ENCODE peak calls at places on chromosome 13, in nine cellular contexts. V is effector memory CD4-positive, alpha-beta T cell; K is left ventricle myocardium inferior; O is right cardiac atrium; E is heart right ventricle; H is osteoblast; N is right atrium auricular region; Y is adipocyte; S is PC-3. R is an unnamed sample.

GRCh38 chr13:91238036-91238435 is 109.5 kb upstream of the MIR17HG start:
- DNase-seq in H (peak; percentile 41), N (no peak), O (no peak), V (no peak), E (no peak), S (no peak), K (no peak), Y (no peak), R (no peak)

GRCh38 chr13:20148501-20149183 is 12.2 kb downstream of the GJA3 start:
- DNase-seq in S (no peak), N (no peak), K (no peak), Y (no peak), O (no peak), H (no peak), V (no peak), E (no peak), R (no peak)

GRCh38 chr13:39855236-39855635 is 199.8 kb downstream of the COG6 start:
- DNase-seq in S (no peak), E (no peak), V (no peak), K (no peak), O (no peak), Y (no peak), N (no peak), H (no peak), R (peak; percentile 31)

GRCh38 chr13:43087960-43088580 is 64.7 kb downstream of the DNAJC15 start:
- DNase-seq in E (no peak), V (no peak), N (no peak), K (no peak), Y (no peak), O (no peak), S (peak; percentile 31), H (peak; percentile 67), R (no peak)

GRCh38 chr13:114115191-114115671 is 17.2 kb downstream of the RASA3 start:
- DNase-seq in H (peak; percentile 98), Y (no peak), V (no peak), N (peak; percentile 67), K (no peak), S (peak; percentile 80), O (peak; percentile 79), E (peak; percentile 17), R (peak; percentile 23)

GRCh38 chr13:80798576-80799133 is 457.7 kb upstream of the SPRY2 start:
- DNase-seq in O (no peak), H (no peak), E (no peak), N (no peak), S (no peak), V (no peak), Y (no peak), K (no peak), R (no peak)

GRCh38 chr13:34926513-34926912 is 15.6 kb upstream of the NBEA start:
- DNase-seq in N (no peak), V (no peak), E (no peak), H (no peak), Y (peak; percentile 68), O (no peak), K (no peak), S (peak; percentile 62), R (no peak)

GRCh38 chr13:113110048-113110851 is 4.7 kb downstream of the F7 start:
- DNase-seq in V (no peak), O (peak; percentile 64), N (no peak), E (no peak), K (no peak), Y (peak; percentile 31), S (no peak), H (peak; percentile 89), R (peak; percentile 13)

GRCh38 chr13:101398191-101398590 is 18.1 kb downstream of the NALCN start:
- DNase-seq in V (no peak), K (no peak), E (no peak), S (peak; percentile 29), H (peak; percentile 62), O (no peak), Y (peak; percentile 38), N (no peak), R (no peak)

GRCh38 chr13:113883314-113883811 is 19.5 kb upstream of the GAS6 start:
- DNase-seq in H (peak; percentile 57), Y (no peak), V (no peak), O (no peak), E (no peak), K (no peak), N (peak; percentile 56), S (no peak), R (no peak)

GRCh38 chr13:106567421-106568224 is at the start of gene ARGLU1:
- DNase-seq in E (peak; percentile 94), K (peak; percentile 94), Y (peak; percentile 98), N (peak; percentile 92), H (peak; percentile 96), O (peak; percentile 97), S (peak; percentile 89), V (peak; percentile 92), R (peak; percentile 95)

GRCh38 chr13:28819748-28820098 is 416 bp upstream of the MTUS2 start:
- DNase-seq in K (peak; percentile 69), O (peak; percentile 82), E (peak; percentile 44), V (no peak), H (peak; percentile 96), N (no peak), S (peak; percentile 23), Y (peak; percentile 82), R (peak; percentile 82)

GRCh38 chr13:96089749-96090239 is at the start of gene HS6ST3:
- DNase-seq in K (peak; percentile 28), V (no peak), E (peak; percentile 11), N (no peak), O (peak; percentile 70), Y (no peak), S (peak; percentile 16), H (peak; percentile 83), R (peak; percentile 74)

GRCh38 chr13:76245216-76245615 is 609.1 kb downstream of the LMO7 start:
- DNase-seq in Y (no peak), S (no peak), V (no peak), K (no peak), H (no peak), N (no peak), E (no peak), O (no peak), R (no peak)

GRCh38 chr13:112417079-112417478 is 40.9 kb downstream of the SPACA7 start:
- DNase-seq in N (no peak), E (no peak), H (no peak), V (no peak), K (no peak), Y (no peak), S (no peak), O (no peak), R (no peak)

GRCh38 chr13:112263152-112263551 is 113.0 kb upstream of the SPACA7 start:
- DNase-seq in E (no peak), V (no peak), N (no peak), S (no peak), H (no peak), Y (no peak), K (no peak), O (no peak), R (no peak)

GRCh38 chr13:102693781-102694180 is 1.1 kb downstream of the METTL21C start:
- DNase-seq in E (no peak), Y (no peak), S (peak; percentile 21), V (no peak), K (no peak), N (no peak), O (no peak), H (peak; percentile 0), R (no peak)

GRCh38 chr13:73235385-73235784 is 176.6 kb downstream of the KLF5 start:
- DNase-seq in O (no peak), K (no peak), V (no peak), N (no peak), E (no peak), H (no peak), S (no peak), Y (peak; percentile 31), R (no peak)

GRCh38 chr13:101698400-101698799 is 245.9 kb downstream of the ITGBL1 start:
- DNase-seq in Y (peak; percentile 41), N (no peak), V (no peak), H (no peak), K (no peak), O (no peak), E (no peak), S (no peak), R (no peak)

GRCh38 chr13:20796791-20797513 is 23.2 kb upstream of the EEF1AKMT1 start:
- DNase-seq in N (no peak), S (peak; percentile 31), H (peak; percentile 66), K (no peak), E (no peak), V (no peak), O (no peak), Y (peak; percentile 36), R (no peak)

DNA sequence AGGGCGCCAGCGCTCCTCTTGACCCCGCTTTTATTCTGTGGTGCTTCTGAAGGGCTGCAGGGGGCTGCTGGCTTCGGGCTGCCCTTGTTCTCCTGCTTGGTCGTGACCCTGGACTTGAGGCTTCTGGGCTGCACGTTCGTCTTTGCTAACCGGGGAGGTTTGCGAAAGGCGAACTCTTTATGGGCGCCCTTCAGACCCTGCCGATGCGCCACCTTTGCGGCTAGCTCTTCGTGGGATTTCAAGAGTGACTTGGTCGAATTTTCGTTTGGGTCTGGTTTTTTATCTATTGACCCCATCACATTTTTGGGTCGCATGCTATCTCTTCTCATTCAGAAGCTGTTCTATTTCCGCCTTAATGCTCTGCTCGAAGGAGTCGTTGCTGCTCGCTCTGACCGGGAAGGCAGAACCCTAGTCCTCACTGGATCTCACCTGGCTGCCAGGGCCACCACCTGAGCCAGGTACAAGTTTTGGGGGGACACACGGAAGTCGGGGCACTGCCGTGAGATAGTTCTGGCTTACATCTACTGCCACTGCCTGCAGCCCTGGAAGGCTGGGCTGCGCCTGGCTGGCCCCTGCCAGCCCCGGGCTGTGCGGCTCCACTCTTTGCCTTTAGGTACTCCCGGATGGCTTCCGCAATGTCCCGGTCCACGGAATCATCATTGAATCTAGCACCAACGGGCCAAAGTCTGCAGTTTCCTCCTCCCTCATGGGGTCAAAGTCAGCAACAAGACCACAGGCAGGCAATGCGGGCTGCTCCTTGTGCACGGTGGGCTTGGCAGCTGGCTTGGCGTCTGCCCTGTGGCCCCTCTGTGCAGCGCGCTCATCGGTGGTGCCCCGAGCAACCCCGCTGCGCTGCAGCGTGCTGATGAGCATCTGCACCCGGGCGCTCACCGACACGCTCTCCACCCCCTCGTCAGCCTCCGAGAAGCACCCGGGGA is 16.2 kb downstream of the RB1 start:
- DNase-seq in Y (no peak), K (no peak), N (no peak), O (peak; percentile 46), E (no peak), H (no peak), V (no peak), S (no peak), R (no peak)
- H3K4me3 ChIP-seq in Y (peak overlapping the region; percentile 63), K (peak overlapping the region; percentile 59), N (peak overlapping the region; percentile 12), O (no peak overlapping the region), E (no peak overlapping the region), H (no peak overlapping the region), V (peak overlapping the region; percentile 51), S (no peak overlapping the region), R (no peak overlapping the region)

GRCh38 chr13:50125556-50126377 is 110.5 kb downstream of the KCNRG start:
- DNase-seq in E (peak; percentile 94), H (peak; percentile 97), O (peak; percentile 96), S (peak; percentile 53), Y (peak; percentile 94), N (peak; percentile 91), V (peak; percentile 87), K (peak; percentile 94), R (peak; percentile 93)
- H3K4me1 ChIP-seq in E (peaks cover 63% of the 10 kb centered on the region), H (peaks cover 16% of the 10 kb centered on the region), O (no peaks in the 10 kb centered on the region), S (peaks cover 18% of the 10 kb centered on the region), Y (peaks cover 46% of the 10 kb centered on the region), N (no peaks in the 10 kb centered on the region), V (peaks cover 42% of the 10 kb centered on the region), K (peaks cover 76% of the 10 kb centered on the region), R (peaks cover 6% of the 10 kb centered on the region)

GRCh38 chr13:37293295-37293694 is 187.8 kb upstream of the CSNK1A1L start:
- DNase-seq in E (no peak), Y (no peak), N (no peak), S (no peak), H (no peak), K (no peak), O (no peak), V (no peak), R (no peak)
- H3K4me3 ChIP-seq in E (no peak overlapping the region), Y (no peak overlapping the region), N (no peak overlapping the region), S (no peak overlapping the region), H (no peak overlapping the region), K (no peak overlapping the region), O (no peak overlapping the region), V (no peak overlapping the region), R (no peak overlapping the region)

GRCh38 chr13:41005709-41006108 is 13.4 kb downstream of the ELF1 start:
- DNase-seq in Y (no peak), S (peak; percentile 23), N (no peak), O (no peak), E (no peak), V (no peak), K (no peak), H (no peak), R (no peak)
- H3K4me1 ChIP-seq in Y (peaks cover 32% of the 10 kb centered on the region), S (peaks cover 42% of the 10 kb centered on the region), N (no peaks in the 10 kb centered on the region), O (peaks cover 2% of the 10 kb centered on the region), E (peaks cover 41% of the 10 kb centered on the region), V (peaks cover 44% of the 10 kb centered on the region), K (peaks cover 69% of the 10 kb centered on the region), H (peaks cover 15% of the 10 kb centered on the region), R (no peaks in the 10 kb centered on the region)